ENCODE peak calls at places on chromosomes 3 and 15, in five cellular contexts. A, B, L, W and P are unnamed samples.

GRCh38 chr3:67689806-67690205 is 35.4 kb upstream of the SUCLG2 start:
- DNase-seq in L (no peak), A (no peak), B (no peak), W (no peak), P (no peak)

GRCh38 chr3:177111541-177111949 is 85.7 kb downstream of the TBL1XR1 start:
- DNase-seq in W (no peak), A (no peak), L (no peak), B (no peak), P (no peak)

GRCh38 chr3:43212914-43213611 is 73.3 kb upstream of the SNRK start:
- DNase-seq in B (no peak), A (no peak), L (no peak), W (no peak), P (no peak)

GRCh38 chr3:58576716-58577115 is 475 bp downstream of the FAM107A start:
- DNase-seq in B (no peak), A (no peak), L (no peak), W (no peak), P (no peak)

GRCh38 chr3:148235566-148235965 is 462.1 kb upstream of the AGTR1 start:
- DNase-seq in L (no peak), W (no peak), B (no peak), A (no peak), P (no peak)

GRCh38 chr3:124556636-124557035 is 173.6 kb upstream of the UMPS start:
- DNase-seq in A (no peak), B (no peak), L (no peak), W (no peak), P (no peak)

GRCh38 chr3:109618766-109619378 is 281.5 kb upstream of the DPPA4 start:
- DNase-seq in A (no peak), W (no peak), B (no peak), L (no peak), P (no peak)

GRCh38 chr3:157475921-157476395 is 27.3 kb downstream of the VEPH1 start:
- DNase-seq in A (no peak), W (peak), L (no peak), B (no peak), P (no peak)

GRCh38 chr3:114178770-114179368 is at the start of gene DRD3:
- DNase-seq in A (peak), L (no peak), W (peak), B (peak), P (peak)

GRCh38 chr3:172635588-172635987 is 75.3 kb downstream of the NCEH1 start:
- DNase-seq in L (no peak), W (no peak), B (peak), A (no peak), P (no peak)

GRCh38 chr3:126711361-126711760 is 7.3 kb downstream of the CHCHD6 start:
- DNase-seq in W (peak), B (no peak), L (no peak), A (no peak), P (no peak)

GRCh38 chr15:48059786-48060185 is 61.0 kb upstream of the SLC24A5 start:
- DNase-seq in A (no peak), W (no peak), B (no peak), L (no peak), P (no peak)

GRCh38 chr3:79515072-79515471 is 252.7 kb downstream of the ROBO1 start:
- DNase-seq in A (no peak), L (no peak), B (no peak), W (no peak), P (no peak)

GRCh38 chr3:9067352-9067975 is 104.2 kb upstream of the RAD18 start:
- DNase-seq in A (peak), L (no peak), B (peak), W (peak), P (peak)

GRCh38 chr15:99762288-99762687 is 29.1 kb upstream of the LYSMD4 start:
- DNase-seq in B (no peak), L (no peak), A (no peak), W (peak), P (no peak)

GRCh38 chr3:72224804-72225509 is 440.0 kb upstream of the PROK2 start:
- DNase-seq in L (no peak), W (peak), A (no peak), B (no peak), P (no peak)

GRCh38 chr3:79598594-79598993 is 169.2 kb downstream of the ROBO1 start:
- DNase-seq in A (peak), L (no peak), B (no peak), W (no peak), P (no peak)

GRCh38 chr3:135646873-135647272 is 318.7 kb upstream of the PPP2R3A start:
- DNase-seq in L (no peak), A (no peak), B (no peak), W (no peak), P (no peak)

GRCh38 chr3:22210693-22211092 is 459.7 kb upstream of the ZNF385D start:
- DNase-seq in B (no peak), W (no peak), A (no peak), L (no peak), P (no peak)

GRCh38 chr3:119695480-119695879 is 7.3 kb upstream of the CFAP91 start:
- DNase-seq in L (no peak), A (no peak), W (peak), B (no peak), P (no peak)

GRCh38 chr3:51696954-51697353 is 9.9 kb upstream of the GRM2 start:
- DNase-seq in B (no peak), W (no peak), L (no peak), A (no peak), P (no peak)

GRCh38 chr3:109337393-109337792 is at the start of gene DPPA4:
- DNase-seq in L (no peak), A (no peak), W (no peak), B (no peak), P (peak)

GRCh38 chr3:63303238-63303637 is 25.1 kb downstream of the SYNPR start:
- DNase-seq in L (no peak), W (no peak), B (no peak), A (no peak), P (no peak)

GRCh38 chr15:96435841-96436240 is 105.3 kb downstream of the NR2F2 start:
- DNase-seq in B (no peak), W (no peak), A (no peak), L (no peak), P (no peak)

GRCh38 chr3:134751831-134752230 is 43.2 kb upstream of the EPHB1 start:
- DNase-seq in W (no peak), B (no peak), A (no peak), L (no peak), P (no peak)

GRCh38 chr3:126284258-126284904 is 72.8 kb downstream of the KLF15 start:
- DNase-seq in L (no peak), B (no peak), W (peak), A (no peak), P (no peak)

GRCh38 chr3:25820372-25820771 is 30.5 kb downstream of the OXSM start:
- DNase-seq in A (no peak), W (peak), B (no peak), L (no peak), P (no peak)

GRCh38 chr3:112446343-112446742 is 52.9 kb downstream of the BTLA start:
- DNase-seq in L (no peak), A (no peak), B (no peak), W (no peak), P (no peak)

GRCh38 chr3:177598110-177598833 is 401.0 kb upstream of the TBL1XR1 start:
- DNase-seq in B (no peak), W (no peak), L (no peak), A (no peak), P (no peak)

GRCh38 chr3:156158656-156159295 is 38.4 kb downstream of the KCNAB1 start:
- DNase-seq in A (no peak), B (no peak), W (no peak), L (no peak), P (no peak)

GRCh38 chr3:49174586-49174985 is 3.2 kb downstream of the KLHDC8B start:
- DNase-seq in B (peak), L (no peak), W (no peak), A (no peak), P (no peak)

GRCh38 chr15:66078196-66078928 is 175.2 kb downstream of the MEGF11 start:
- DNase-seq in B (no peak), L (no peak), W (no peak), A (peak), P (no peak)

GRCh38 chr15:76336254-76337046 is at the start of gene ISL2:
- DNase-seq in W (peak), A (peak), L (no peak), B (peak), P (peak)